ENCODE peak calls at places on chromosomes 16 and 17, in seven cellular contexts. S is mesenchymal stem cell; C is activated naive CD8-positive, alpha-beta T cell treated with anti-CD3 and anti-CD28 coated beads for 36 hours; Y is NCI-H2029 treated with DMSO at 0.1 percent for 48 hours; H is CD4-positive, CD25-positive, alpha-beta regulatory T cell; V is RPMI7951; Q is NAMALWA. B is an unnamed sample.

GRCh38 chr17:66715745-66716156 is 119.2 kb upstream of the CACNG5 start:
- DNase-seq in H (no peak), Y (peak; percentile 53), Q (peak; percentile 85), V (peak; percentile 51), S (peak; percentile 71), C (no peak), B (peak; percentile 37)

GRCh38 chr16:87821346-87822001 is 47.8 kb downstream of the SLC7A5 start:
- DNase-seq in S (no peak), Y (no peak), Q (no peak), C (no peak), H (no peak), V (no peak), B (no peak)

GRCh38 chr17:76872874-76873221 is 4.6 kb downstream of the MGAT5B start:
- DNase-seq in Q (no peak), S (no peak), V (no peak), Y (no peak), C (no peak), H (no peak), B (no peak)

GRCh38 chr16:77043076-77043475 is 147.9 kb upstream of the MON1B start:
- DNase-seq in Y (no peak), C (no peak), V (peak; percentile 60), H (no peak), S (peak; percentile 5), Q (peak; percentile 74), B (no peak)

GRCh38 chr17:77577491-77577890 is 381.0 kb upstream of the TNRC6C start:
- DNase-seq in Y (no peak), V (no peak), S (no peak), Q (no peak), C (no peak), H (no peak), B (no peak)

GRCh38 chr16:15757630-15758251 is 99.1 kb downstream of the MYH11 start:
- DNase-seq in S (no peak), H (no peak), C (peak; percentile 18), V (no peak), Y (no peak), Q (peak; percentile 27), B (no peak)

GRCh38 chr17:35788504-35788998 is 6.9 kb downstream of the MMP28 start:
- DNase-seq in Q (no peak), Y (no peak), C (no peak), V (peak; percentile 80), S (peak; percentile 98), H (no peak), B (no peak)

GRCh38 chr17:18993876-18994275 is 10.7 kb downstream of the FAM83G start:
- DNase-seq in V (no peak), Q (no peak), C (no peak), H (no peak), Y (no peak), S (peak; percentile 70), B (no peak)

GRCh38 chr17:79152636-79153035 is 78.0 kb downstream of the ENGASE start:
- DNase-seq in H (no peak), Y (no peak), V (no peak), C (no peak), Q (no peak), S (no peak), B (no peak)

GRCh38 chr17:70187383-70187782 is 18.1 kb downstream of the KCNJ2 start:
- DNase-seq in S (no peak), V (peak; percentile 6), C (no peak), Y (no peak), H (no peak), Q (no peak), B (no peak)

GRCh38 chr17:76952402-76952801 is 84.2 kb downstream of the MGAT5B start:
- DNase-seq in S (no peak), H (no peak), Q (no peak), V (no peak), Y (no peak), C (no peak), B (no peak)

GRCh38 chr17:43068570-43069367 is 43.7 kb downstream of the RND2 start:
- DNase-seq in C (no peak), S (peak; percentile 59), Y (no peak), V (no peak), H (no peak), Q (no peak), B (no peak)

GRCh38 chr17:38598536-38598935 is 7.2 kb downstream of the SRCIN1 start:
- DNase-seq in V (peak; percentile 53), Q (peak; percentile 83), C (peak; percentile 52), S (peak; percentile 65), Y (peak; percentile 60), H (no peak), B (peak; percentile 82)

GRCh38 chr16:11674001-11674817 is 6.0 kb downstream of the SNN start:
- DNase-seq in V (no peak), H (no peak), Q (no peak), C (no peak), Y (no peak), S (no peak), B (no peak)

GRCh38 chr17:266701-267656 is 85.5 kb upstream of the DOC2B start:
- DNase-seq in H (no peak), Q (no peak), Y (no peak), C (no peak), S (no peak), V (peak; percentile 2), B (no peak)

GRCh38 chr17:75318615-75319222 is 29.5 kb upstream of the SLC25A19 start:
- DNase-seq in S (no peak), H (no peak), C (no peak), V (no peak), Y (no peak), Q (no peak), B (no peak)

GRCh38 chr17:5364156-5364555 is 55.3 kb downstream of the NUP88 start:
- DNase-seq in Y (no peak), V (no peak), S (peak; percentile 79), C (no peak), H (no peak), Q (no peak), B (no peak)

GRCh38 chr16:87581867-87582220 is 20.5 kb upstream of the JPH3 start:
- DNase-seq in C (no peak), Y (no peak), V (peak; percentile 98), S (peak; percentile 99), Q (no peak), H (no peak), B (no peak)

GRCh38 chr16:11202260-11203091 is 53.5 kb downstream of the SOCS1 start:
- DNase-seq in Y (no peak), Q (no peak), H (no peak), C (no peak), V (no peak), S (peak; percentile 60), B (no peak)

GRCh38 chr17:66775881-66776400 is 59.0 kb upstream of the CACNG5 start:
- DNase-seq in C (no peak), Y (no peak), S (no peak), V (peak; percentile 22), H (no peak), Q (peak; percentile 19), B (no peak)

GRCh38 chr17:49850772-49851386 is 3.0 kb upstream of the TAC4 start:
- DNase-seq in S (no peak), Y (no peak), C (peak; percentile 14), H (no peak), Q (no peak), V (peak; percentile 47), B (no peak)

GRCh38 chr17:19756551-19756950 is 8.5 kb upstream of the ALDH3A1 start:
- DNase-seq in H (no peak), Q (no peak), S (no peak), Y (no peak), V (no peak), C (no peak), B (no peak)

GRCh38 chr17:77373298-77374169 is 232.8 kb downstream of the SEC14L1 start:
- DNase-seq in H (no peak), V (no peak), Y (no peak), C (peak; percentile 45), Q (peak; percentile 80), S (peak; percentile 73), B (no peak)

GRCh38 chr16:58515871-58516767 is 802 bp downstream of the SETD6 start:
- DNase-seq in Q (peak; percentile 88), V (no peak), Y (no peak), C (peak; percentile 65), H (peak; percentile 35), S (no peak), B (no peak)

GRCh38 chr17:27878776-27879562 is 14.2 kb downstream of the LYRM9 start:
- DNase-seq in Y (no peak), Q (no peak), H (no peak), S (no peak), C (peak; percentile 51), V (no peak), B (no peak)

GRCh38 chr17:78315355-78316114 is 44.3 kb downstream of the SOCS3 start:
- DNase-seq in Y (no peak), V (peak; percentile 95), C (peak; percentile 66), Q (no peak), S (peak; percentile 96), H (no peak), B (no peak)

B was measured in cerebellar nuclear complex.